ENCODE peak calls at places on chromosomes 4 and X, in six cellular contexts. Z is activated naive CD4-positive, alpha-beta T cell; B is neuronal stem cell; F is colonic mucosa; R is RPMI7951; S is MM.1S. O is an unnamed sample.
A peak's percentile ranks its signal among the peaks of the same experiment; 100 is the strongest.

GRCh38 chr4:721261-722171 is 15.9 kb downstream of the PCGF3 start:
- DNase-seq in Z (no peak), B (no peak), F (peak; percentile 67), R (no peak), S (no peak), O (peak; percentile 23)

GRCh38 chr4:153728660-153729059 is 31.2 kb downstream of the RNF175 start:
- DNase-seq in Z (no peak), B (no peak), F (no peak), R (no peak), S (no peak), O (no peak)

GRCh38 chrX:41338422-41338821 is 4.5 kb downstream of the DDX3X start:
- DNase-seq in Z (no peak), B (no peak), F (no peak), R (no peak), S (no peak), O (no peak)

GRCh38 chr4:82842593-82842992 is 44.0 kb upstream of the SCD5 start:
- DNase-seq in Z (no peak), B (no peak), F (no peak), R (peak; percentile 9), S (no peak), O (peak; percentile 14)

GRCh38 chr4:108172231-108172779 is 3.6 kb upstream of the LEF1 start:
- DNase-seq in Z (no peak), B (peak; percentile 54), F (no peak), R (peak; percentile 53), S (peak; percentile 66), O (peak; percentile 37)

GRCh38 chr4:8847331-8847730 is 24.3 kb downstream of the HMX1 start:
- DNase-seq in Z (no peak), B (no peak), F (no peak), R (no peak), S (no peak), O (no peak)

GRCh38 chr4:148162554-148162953 is 279.7 kb downstream of the NR3C2 start:
- DNase-seq in Z (no peak), B (no peak), F (no peak), R (no peak), S (no peak), O (no peak)

GRCh38 chr4:20196476-20196875 is 55.2 kb upstream of the SLIT2 start:
- DNase-seq in Z (no peak), B (no peak), F (no peak), R (no peak), S (no peak), O (no peak)

GRCh38 chr4:169485791-169486742 is 126.3 kb downstream of the NEK1 start:
- DNase-seq in Z (no peak), B (peak; percentile 61), F (peak; percentile 52), R (peak; percentile 52), S (peak; percentile 65), O (peak; percentile 70)

GRCh38 chr4:137125011-137125410 is 407.3 kb downstream of the PCDH18 start:
- DNase-seq in Z (no peak), B (no peak), F (peak; percentile 18), R (peak; percentile 31), S (peak; percentile 49), O (peak; percentile 83)

GRCh38 chr4:127782275-127783025 is at the start of gene HSPA4L:
- DNase-seq in Z (no peak), B (peak; percentile 32), F (peak; percentile 51), R (peak; percentile 51), S (peak; percentile 68), O (peak; percentile 82)

GRCh38 chrX:153549807-153550206 is 32.4 kb downstream of the ATP2B3 start:
- DNase-seq in Z (no peak), B (no peak), F (no peak), R (no peak), S (no peak), O (no peak)

GRCh38 chr4:120922390-120923200 is at the start of gene PRDM5:
- DNase-seq in Z (peak; percentile 9), B (peak; percentile 64), F (peak; percentile 60), R (peak; percentile 61), S (peak; percentile 82), O (peak; percentile 69)

O was measured in myocyte.